ENCODE peak calls at places on chromosomes 4 and X, in nine cellular contexts. One of them, this sample, is unnamed.

GRCh38 chrX:119692241-119693031 is 532 bp downstream of the SEPTIN6 start:
- DNase-seq in A549: peak; percentile 37
- DNase-seq in tibial nerve: no peak
- DNase-seq in cardiac muscle cell: peak; percentile 47
- DNase-seq in body of pancreas: no peak
- DNase-seq in HCT116: no peak
- DNase-seq in left ventricle myocardium inferior: peak; percentile 28
- DNase-seq in transverse colon: peak; percentile 47
- DNase-seq in sigmoid colon: peak; percentile 82
- DNase-seq in this sample: peak; percentile 45

GRCh38 chrX:129833153-129834004 is 10.3 kb downstream of the ZDHHC9 start:
- DNase-seq in A549: no peak
- DNase-seq in tibial nerve: no peak
- DNase-seq in cardiac muscle cell: no peak
- DNase-seq in body of pancreas: no peak
- DNase-seq in HCT116: no peak
- DNase-seq in left ventricle myocardium inferior: no peak
- DNase-seq in transverse colon: no peak
- DNase-seq in sigmoid colon: no peak
- DNase-seq in this sample: no peak

GRCh38 chrX:149151805-149152757 is 353.0 kb downstream of the IDS start:
- DNase-seq in A549: no peak
- DNase-seq in tibial nerve: no peak
- DNase-seq in cardiac muscle cell: no peak
- DNase-seq in body of pancreas: no peak
- DNase-seq in HCT116: no peak
- DNase-seq in left ventricle myocardium inferior: no peak
- DNase-seq in transverse colon: no peak
- DNase-seq in sigmoid colon: no peak
- DNase-seq in this sample: no peak

GRCh38 chr4:1967512-1968149 is 41.1 kb downstream of the NELFA start:
- DNase-seq in A549: no peak
- DNase-seq in tibial nerve: no peak
- DNase-seq in cardiac muscle cell: no peak
- DNase-seq in body of pancreas: no peak
- DNase-seq in HCT116: no peak
- DNase-seq in left ventricle myocardium inferior: no peak
- DNase-seq in transverse colon: no peak
- DNase-seq in sigmoid colon: no peak
- DNase-seq in this sample: no peak

GRCh38 chr4:184170996-184171395 is 46.7 kb downstream of the ENPP6 start:
- DNase-seq in A549: no peak
- DNase-seq in tibial nerve: no peak
- DNase-seq in cardiac muscle cell: peak; percentile 62
- DNase-seq in body of pancreas: no peak
- DNase-seq in HCT116: no peak
- DNase-seq in left ventricle myocardium inferior: no peak
- DNase-seq in transverse colon: no peak
- DNase-seq in sigmoid colon: no peak
- DNase-seq in this sample: no peak

GRCh38 chr4:89838005-89838404 is 1.0 kb upstream of the SNCA start:
- DNase-seq in A549: no peak
- DNase-seq in tibial nerve: no peak
- DNase-seq in cardiac muscle cell: peak; percentile 35
- DNase-seq in body of pancreas: no peak
- DNase-seq in HCT116: no peak
- DNase-seq in left ventricle myocardium inferior: no peak
- DNase-seq in transverse colon: no peak
- DNase-seq in sigmoid colon: no peak
- DNase-seq in this sample: no peak

GRCh38 chr4:74628808-74629616 is 165.3 kb downstream of the BTC start:
- DNase-seq in A549: no peak
- DNase-seq in tibial nerve: no peak
- DNase-seq in cardiac muscle cell: no peak
- DNase-seq in body of pancreas: no peak
- DNase-seq in HCT116: no peak
- DNase-seq in left ventricle myocardium inferior: no peak
- DNase-seq in transverse colon: peak; percentile 14
- DNase-seq in sigmoid colon: no peak
- DNase-seq in this sample: no peak

GRCh38 chrX:20595928-20596550 is 329.3 kb upstream of the RPS6KA3 start:
- DNase-seq in A549: no peak
- DNase-seq in tibial nerve: no peak
- DNase-seq in cardiac muscle cell: no peak
- DNase-seq in body of pancreas: no peak
- DNase-seq in HCT116: no peak
- DNase-seq in left ventricle myocardium inferior: no peak
- DNase-seq in transverse colon: no peak
- DNase-seq in sigmoid colon: no peak
- DNase-seq in this sample: peak; percentile 21

GRCh38 chr4:101643201-101643600 is 147.3 kb upstream of the BANK1 start:
- DNase-seq in A549: no peak
- DNase-seq in tibial nerve: no peak
- DNase-seq in cardiac muscle cell: no peak
- DNase-seq in body of pancreas: no peak
- DNase-seq in HCT116: peak; percentile 16
- DNase-seq in left ventricle myocardium inferior: no peak
- DNase-seq in transverse colon: no peak
- DNase-seq in sigmoid colon: no peak
- DNase-seq in this sample: no peak

GRCh38 chr4:158314756-158315487 is 104.6 kb downstream of the TMEM144 start:
- DNase-seq in A549: peak; percentile 70
- DNase-seq in tibial nerve: peak; percentile 8
- DNase-seq in cardiac muscle cell: no peak
- DNase-seq in body of pancreas: no peak
- DNase-seq in HCT116: no peak
- DNase-seq in left ventricle myocardium inferior: no peak
- DNase-seq in transverse colon: no peak
- DNase-seq in sigmoid colon: no peak
- DNase-seq in this sample: no peak

GRCh38 chrX:46444011-46444410 is 101.2 kb downstream of the ZNF674 start:
- DNase-seq in A549: peak; percentile 34
- DNase-seq in tibial nerve: no peak
- DNase-seq in cardiac muscle cell: peak; percentile 5
- DNase-seq in body of pancreas: no peak
- DNase-seq in HCT116: peak; percentile 74
- DNase-seq in left ventricle myocardium inferior: no peak
- DNase-seq in transverse colon: no peak
- DNase-seq in sigmoid colon: no peak
- DNase-seq in this sample: no peak

GRCh38 chrX:15911729-15912550 is 57.3 kb upstream of the AP1S2 start:
- DNase-seq in A549: peak; percentile 1
- DNase-seq in tibial nerve: peak; percentile 6
- DNase-seq in cardiac muscle cell: no peak
- DNase-seq in body of pancreas: no peak
- DNase-seq in HCT116: no peak
- DNase-seq in left ventricle myocardium inferior: no peak
- DNase-seq in transverse colon: no peak
- DNase-seq in sigmoid colon: no peak
- DNase-seq in this sample: no peak

GRCh38 chr4:20348411-20348810 is 96.7 kb downstream of the SLIT2 start:
- DNase-seq in A549: no peak
- DNase-seq in tibial nerve: no peak
- DNase-seq in cardiac muscle cell: no peak
- DNase-seq in body of pancreas: no peak
- DNase-seq in HCT116: no peak
- DNase-seq in left ventricle myocardium inferior: no peak
- DNase-seq in transverse colon: no peak
- DNase-seq in sigmoid colon: no peak
- DNase-seq in this sample: no peak

GRCh38 chrX:99494668-99495067 is 915.4 kb downstream of the PCDH19 start:
- DNase-seq in A549: no peak
- DNase-seq in tibial nerve: no peak
- DNase-seq in cardiac muscle cell: no peak
- DNase-seq in body of pancreas: no peak
- DNase-seq in HCT116: no peak
- DNase-seq in left ventricle myocardium inferior: no peak
- DNase-seq in transverse colon: no peak
- DNase-seq in sigmoid colon: no peak
- DNase-seq in this sample: no peak

GRCh38 chr4:159142254-159142653 is 39.4 kb downstream of the RAPGEF2 start:
- DNase-seq in A549: no peak
- DNase-seq in tibial nerve: no peak
- DNase-seq in cardiac muscle cell: no peak
- DNase-seq in body of pancreas: no peak
- DNase-seq in HCT116: no peak
- DNase-seq in left ventricle myocardium inferior: no peak
- DNase-seq in transverse colon: no peak
- DNase-seq in sigmoid colon: no peak
- DNase-seq in this sample: no peak

GRCh38 chr4:115121351-115122043 is 8.1 kb upstream of the NDST4 start:
- DNase-seq in A549: no peak
- DNase-seq in tibial nerve: no peak
- DNase-seq in cardiac muscle cell: no peak
- DNase-seq in body of pancreas: no peak
- DNase-seq in HCT116: no peak
- DNase-seq in left ventricle myocardium inferior: no peak
- DNase-seq in transverse colon: no peak
- DNase-seq in sigmoid colon: no peak
- DNase-seq in this sample: no peak

GRCh38 chr4:115119804-115120352 is 6.5 kb upstream of the NDST4 start:
- DNase-seq in A549: no peak
- DNase-seq in tibial nerve: no peak
- DNase-seq in cardiac muscle cell: no peak
- DNase-seq in body of pancreas: no peak
- DNase-seq in HCT116: no peak
- DNase-seq in left ventricle myocardium inferior: no peak
- DNase-seq in transverse colon: no peak
- DNase-seq in sigmoid colon: no peak
- DNase-seq in this sample: no peak
- TF ChIP-seq CTCF in A549: peak; percentile 5
- TF ChIP-seq CTCF in tibial nerve: no peak
- TF ChIP-seq CTCF in cardiac muscle cell: no peak
- TF ChIP-seq CTCF in body of pancreas: peak; percentile 28
- TF ChIP-seq CTCF in HCT116: no peak
- TF ChIP-seq CTCF in left ventricle myocardium inferior: no peak
- TF ChIP-seq CTCF in transverse colon: no peak
- TF ChIP-seq CTCF in sigmoid colon: no peak
- TF ChIP-seq CTCF in this sample: no peak

DNA sequence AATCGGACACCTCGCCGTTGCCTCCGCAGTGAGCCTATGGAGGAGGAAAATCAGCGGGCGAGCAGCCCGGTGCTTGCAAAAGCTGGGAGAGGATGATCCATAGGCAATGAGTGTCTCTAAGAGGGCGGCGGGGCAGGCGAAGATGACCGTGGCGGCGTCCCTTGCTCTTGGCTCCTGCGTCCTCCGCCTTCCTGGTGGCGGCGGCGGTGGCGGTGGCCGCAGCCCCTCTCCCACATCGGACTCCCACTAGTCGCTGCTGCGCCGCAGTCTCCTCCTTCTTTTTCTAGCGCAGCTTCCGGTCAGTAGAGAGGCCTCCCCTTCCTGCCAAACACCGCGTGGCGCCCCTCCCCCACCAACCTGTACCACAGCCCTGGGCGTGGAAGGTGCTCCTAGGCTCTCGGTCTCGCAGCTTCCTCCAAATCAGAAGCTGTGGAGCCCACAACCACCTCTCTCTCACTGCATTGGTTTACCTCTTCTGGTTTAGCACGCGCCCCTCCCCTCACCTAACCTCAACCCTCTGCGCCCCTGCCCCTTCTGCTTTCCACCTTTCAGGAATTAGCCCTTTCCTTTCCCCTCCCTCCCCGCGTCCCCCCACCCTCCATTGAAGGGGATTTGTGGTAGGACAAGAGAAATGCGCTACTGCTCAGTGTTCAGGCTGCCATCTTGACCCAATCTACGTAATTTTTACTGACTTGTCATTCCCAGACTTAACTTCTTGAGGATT is at the start of gene SPIN3:
- DNase-seq in A549: peak; percentile 93
- DNase-seq in tibial nerve: peak; percentile 72
- DNase-seq in cardiac muscle cell: peak; percentile 90
- DNase-seq in body of pancreas: peak; percentile 89
- DNase-seq in HCT116: peak; percentile 73
- DNase-seq in left ventricle myocardium inferior: peak; percentile 76
- DNase-seq in transverse colon: peak; percentile 89
- DNase-seq in sigmoid colon: peak; percentile 89
- DNase-seq in this sample: peak; percentile 85
- H3K4me3 ChIP-seq in A549: peak within 1 kb of the TSS; percentile 74
- H3K4me3 ChIP-seq in tibial nerve: peak within 1 kb of the TSS; percentile 59
- H3K4me3 ChIP-seq in cardiac muscle cell: peak within 1 kb of the TSS; percentile 72
- H3K4me3 ChIP-seq in body of pancreas: peak within 1 kb of the TSS; percentile 47
- H3K4me3 ChIP-seq in HCT116: peak within 1 kb of the TSS; percentile 59
- H3K4me3 ChIP-seq in left ventricle myocardium inferior: peak within 1 kb of the TSS; percentile 77
- H3K4me3 ChIP-seq in transverse colon: peak within 1 kb of the TSS; percentile 65
- H3K4me3 ChIP-seq in sigmoid colon: peak within 1 kb of the TSS; percentile 61
- H3K4me3 ChIP-seq in this sample: peak within 1 kb of the TSS; percentile 66

GRCh38 chrX:41705042-41705441 is 16.3 kb downstream of the GPR34 start:
- DNase-seq in A549: no peak
- DNase-seq in tibial nerve: no peak
- DNase-seq in cardiac muscle cell: no peak
- DNase-seq in body of pancreas: no peak
- DNase-seq in HCT116: no peak
- DNase-seq in left ventricle myocardium inferior: no peak
- DNase-seq in transverse colon: no peak
- DNase-seq in sigmoid colon: no peak
- DNase-seq in this sample: no peak
- H3K27ac ChIP-seq in A549: no peak overlapping the region
- H3K27ac ChIP-seq in tibial nerve: no peak overlapping the region
- H3K27ac ChIP-seq in cardiac muscle cell: no peak overlapping the region
- H3K27ac ChIP-seq in body of pancreas: no peak overlapping the region
- H3K27ac ChIP-seq in HCT116: no peak overlapping the region
- H3K27ac ChIP-seq in left ventricle myocardium inferior: peak overlapping the region; percentile 33
- H3K27ac ChIP-seq in transverse colon: peak overlapping the region; percentile 9
- H3K27ac ChIP-seq in sigmoid colon: no peak overlapping the region
- H3K27ac ChIP-seq in this sample: no peak overlapping the region

GRCh38 chr4:154417358-154417673 is 74.3 kb downstream of the DCHS2 start:
- DNase-seq in A549: no peak
- DNase-seq in tibial nerve: no peak
- DNase-seq in cardiac muscle cell: no peak
- DNase-seq in body of pancreas: no peak
- DNase-seq in HCT116: no peak
- DNase-seq in left ventricle myocardium inferior: no peak
- DNase-seq in transverse colon: no peak
- DNase-seq in sigmoid colon: no peak
- DNase-seq in this sample: no peak

GRCh38 chr4:154414796-154415195 is 76.8 kb downstream of the DCHS2 start:
- DNase-seq in A549: no peak
- DNase-seq in tibial nerve: no peak
- DNase-seq in cardiac muscle cell: no peak
- DNase-seq in body of pancreas: no peak
- DNase-seq in HCT116: no peak
- DNase-seq in left ventricle myocardium inferior: no peak
- DNase-seq in transverse colon: no peak
- DNase-seq in sigmoid colon: no peak
- DNase-seq in this sample: no peak

GRCh38 chr4:154421618-154422017 is 70.0 kb downstream of the DCHS2 start:
- DNase-seq in A549: no peak
- DNase-seq in tibial nerve: no peak
- DNase-seq in cardiac muscle cell: no peak
- DNase-seq in body of pancreas: no peak
- DNase-seq in HCT116: no peak
- DNase-seq in left ventricle myocardium inferior: no peak
- DNase-seq in transverse colon: no peak
- DNase-seq in sigmoid colon: no peak
- DNase-seq in this sample: no peak

GRCh38 chr4:154415313-154415712 is 76.3 kb downstream of the DCHS2 start:
- DNase-seq in A549: no peak
- DNase-seq in tibial nerve: no peak
- DNase-seq in cardiac muscle cell: no peak
- DNase-seq in body of pancreas: no peak
- DNase-seq in HCT116: no peak
- DNase-seq in left ventricle myocardium inferior: no peak
- DNase-seq in transverse colon: no peak
- DNase-seq in sigmoid colon: no peak
- DNase-seq in this sample: no peak

GRCh38 chr4:154416183-154416543 is 75.4 kb downstream of the DCHS2 start:
- DNase-seq in A549: peak; percentile 6
- DNase-seq in tibial nerve: no peak
- DNase-seq in cardiac muscle cell: peak; percentile 52
- DNase-seq in body of pancreas: no peak
- DNase-seq in HCT116: no peak
- DNase-seq in left ventricle myocardium inferior: peak; percentile 31
- DNase-seq in transverse colon: peak; percentile 20
- DNase-seq in sigmoid colon: peak; percentile 77
- DNase-seq in this sample: peak; percentile 51
- TF ChIP-seq CTCF in A549: peak; percentile 25
- TF ChIP-seq CTCF in tibial nerve: no peak
- TF ChIP-seq CTCF in cardiac muscle cell: no peak
- TF ChIP-seq CTCF in body of pancreas: no peak
- TF ChIP-seq CTCF in HCT116: peak; percentile 13
- TF ChIP-seq CTCF in left ventricle myocardium inferior: no peak
- TF ChIP-seq CTCF in transverse colon: no peak
- TF ChIP-seq CTCF in sigmoid colon: no peak
- TF ChIP-seq CTCF in this sample: peak; percentile 11

This sample was measured in heart left ventricle.